ENCODE peak calls at places on chromosomes 13 and 19, in ten cellular contexts. W, I, R, O, Z, U, N, X, A and L are unnamed samples.
A peak's percentile ranks its signal among the peaks of the same experiment; 100 is the strongest.

GRCh38 chr13:99983401-99984133 is 2.0 kb downstream of the ZIC2 start:
- DNase-seq in W (no peak), I (no peak), R (no peak), O (no peak), Z (no peak), U (no peak), N (no peak), X (no peak), A (no peak), L (no peak)

GRCh38 chr13:99314640-99315176 is 7.5 kb upstream of the GPR183 start:
- DNase-seq in W (no peak), I (no peak), R (no peak), O (no peak), Z (peak; percentile 18), U (no peak), N (no peak), X (no peak), A (no peak), L (no peak)

GRCh38 chr19:20078696-20079095 is 896 bp downstream of the ZNF90 start:
- DNase-seq in W (no peak), I (no peak), R (peak; percentile 31), O (no peak), Z (no peak), U (peak; percentile 18), N (peak; percentile 39), X (no peak), A (no peak), L (peak; percentile 32)

GRCh38 chr13:60274664-60275063 is 110.9 kb upstream of the DIAPH3 start:
- DNase-seq in W (no peak), I (no peak), R (no peak), O (no peak), Z (no peak), U (no peak), N (no peak), X (no peak), A (no peak), L (no peak)

GRCh38 chr13:56198350-56198749 is 942.4 kb upstream of the PRR20A start:
- DNase-seq in W (no peak), I (no peak), R (no peak), O (no peak), Z (no peak), U (no peak), N (no peak), X (no peak), A (no peak), L (no peak)

GRCh38 chr19:307793-308420 is 16.7 kb upstream of the PLPP2 start:
- DNase-seq in W (no peak), I (no peak), R (no peak), O (no peak), Z (no peak), U (no peak), N (peak; percentile 11), X (no peak), A (no peak), L (no peak)

GRCh38 chr13:95301947-95302386 is 716 bp upstream of the ABCC4 start:
- DNase-seq in W (no peak), I (no peak), R (no peak), O (no peak), Z (peak; percentile 31), U (no peak), N (no peak), X (no peak), A (no peak), L (no peak)

GRCh38 chr19:13128583-13128982 is 10.5 kb downstream of the NACC1 start:
- DNase-seq in W (no peak), I (no peak), R (no peak), O (no peak), Z (no peak), U (no peak), N (no peak), X (no peak), A (no peak), L (no peak)

DNA sequence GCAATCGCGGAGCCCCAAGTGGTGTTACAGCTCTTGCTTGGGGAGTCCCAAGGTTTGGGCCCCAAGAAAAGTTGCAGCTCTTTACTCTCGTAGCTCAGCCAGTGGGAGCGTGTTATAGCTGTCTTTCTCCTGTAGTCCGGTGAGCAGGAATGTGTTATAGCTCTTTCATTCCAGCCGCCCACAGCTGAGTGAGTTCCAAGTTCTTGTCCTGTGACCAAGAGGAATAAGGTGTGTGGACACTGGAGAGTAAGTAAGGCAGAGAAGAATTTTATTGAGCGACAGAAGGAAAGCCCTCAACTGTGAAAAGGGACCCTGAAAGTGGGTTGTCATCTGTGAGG is 1226.8 kb downstream of the SLITRK1 start:
- DNase-seq in W (no peak), I (no peak), R (no peak), O (no peak), Z (no peak), U (no peak), N (no peak), X (no peak), A (no peak), L (no peak)
- TF ChIP-seq CTCF in W (no peak), I (no peak), R (no peak), O (no peak), Z (no peak), U (no peak), N (no peak), X (no peak), A (no peak), L (no peak)

GRCh38 chr13:101303512-101303911 is 112.8 kb downstream of the NALCN start:
- DNase-seq in W (no peak), I (no peak), R (no peak), O (no peak), Z (no peak), U (no peak), N (no peak), X (no peak), A (no peak), L (peak; percentile 45)

GRCh38 chr13:101297794-101298193 is 118.5 kb downstream of the NALCN start:
- DNase-seq in W (no peak), I (no peak), R (no peak), O (no peak), Z (no peak), U (no peak), N (no peak), X (no peak), A (no peak), L (no peak)

GRCh38 chr13:101298517-101298916 is 117.8 kb downstream of the NALCN start:
- DNase-seq in W (no peak), I (no peak), R (no peak), O (no peak), Z (no peak), U (no peak), N (no peak), X (no peak), A (no peak), L (no peak)

GRCh38 chr13:101300531-101300930 is 115.8 kb downstream of the NALCN start:
- DNase-seq in W (no peak), I (no peak), R (no peak), O (no peak), Z (no peak), U (no peak), N (no peak), X (no peak), A (no peak), L (no peak)

DNA sequence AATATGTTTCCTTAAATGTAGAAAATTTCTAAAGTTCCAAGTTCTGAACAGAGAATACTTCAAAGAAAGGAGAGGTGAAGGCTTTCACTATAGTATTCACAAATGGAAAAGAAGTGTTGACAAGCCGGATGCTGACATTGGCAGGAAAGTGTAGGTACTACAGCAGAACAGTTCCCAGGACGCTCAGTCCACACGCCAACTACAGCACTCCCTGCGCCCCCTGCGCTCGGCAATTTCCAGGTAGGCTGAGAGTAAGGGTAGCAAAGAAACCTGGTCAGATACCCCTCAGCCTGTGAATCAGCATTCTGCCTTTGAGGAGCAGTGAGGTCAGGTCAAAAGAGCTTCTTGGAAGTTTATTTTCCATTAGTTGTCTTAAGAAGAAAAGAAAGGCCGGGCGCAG is 115.3 kb downstream of the NALCN start:
- DNase-seq in W (no peak), I (no peak), R (no peak), O (no peak), Z (no peak), U (no peak), N (no peak), X (no peak), A (no peak), L (no peak)
- H3K4me3 ChIP-seq in W (peak overlapping the region; percentile 42), I (no peak overlapping the region), R (no peak overlapping the region), O (no peak overlapping the region), Z (no peak overlapping the region), U (no peak overlapping the region), N (no peak overlapping the region), X (no peak overlapping the region), A (no peak overlapping the region), L (no peak overlapping the region)

GRCh38 chr19:5567971-5568407 is 236 bp upstream of the TINCR start:
- DNase-seq in W (no peak), I (no peak), R (peak; percentile 49), O (no peak), Z (no peak), U (no peak), N (no peak), X (no peak), A (no peak), L (no peak)

GRCh38 chr19:5564930-5565329 is 2.8 kb downstream of the TINCR start:
- DNase-seq in W (no peak), I (no peak), R (no peak), O (no peak), Z (no peak), U (no peak), N (no peak), X (no peak), A (no peak), L (no peak)

GRCh38 chr19:5563941-5564612 is 3.7 kb downstream of the TINCR start:
- DNase-seq in W (no peak), I (no peak), R (no peak), O (no peak), Z (no peak), U (no peak), N (no peak), X (no peak), A (peak; percentile 74), L (no peak)

GRCh38 chr19:5571777-5572176 is 4.0 kb upstream of the TINCR start:
- DNase-seq in W (no peak), I (no peak), R (no peak), O (no peak), Z (no peak), U (no peak), N (no peak), X (no peak), A (no peak), L (no peak)

DNA sequence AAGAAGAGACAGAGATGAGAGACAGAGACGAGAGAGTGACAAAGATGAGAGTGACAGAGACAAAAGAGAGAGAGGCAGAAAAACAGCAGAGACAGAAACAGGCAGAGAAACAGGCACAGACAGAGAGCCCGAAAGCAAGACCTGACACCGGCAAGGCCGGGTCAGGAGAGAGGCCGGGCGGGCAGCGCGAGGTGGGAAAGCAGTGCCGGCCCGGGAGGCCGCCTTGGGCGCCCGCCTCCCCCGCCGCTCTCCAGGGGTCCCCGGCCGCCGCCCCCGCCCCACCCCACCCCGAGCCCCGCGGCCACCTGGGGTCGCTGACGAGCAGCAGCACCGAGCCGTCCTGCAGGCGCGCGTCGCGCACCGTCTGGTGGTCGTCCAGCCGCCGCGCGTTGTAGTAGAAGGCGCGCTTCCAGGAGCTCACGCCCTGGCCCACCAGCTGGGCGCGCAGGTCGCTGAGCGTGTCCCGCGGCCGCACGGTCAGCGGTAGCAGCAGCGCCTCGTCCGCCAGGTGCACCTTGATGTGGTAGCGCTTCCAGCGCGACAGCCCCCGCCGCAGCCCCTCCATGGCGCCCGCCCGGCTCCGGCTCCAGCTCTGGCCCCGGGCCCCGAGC is at the start of gene TINCR:
- DNase-seq in W (no peak), I (no peak), R (no peak), O (no peak), Z (no peak), U (no peak), N (no peak), X (no peak), A (no peak), L (no peak)
- TF ChIP-seq CTCF in W (no peak), I (no peak), R (no peak), O (no peak), Z (no peak), U (no peak), N (no peak), X (no peak), A (no peak), L (no peak)

GRCh38 chr13:51585696-51586095 is 1.4 kb downstream of the WDFY2 start:
- DNase-seq in W (no peak), I (no peak), R (no peak), O (no peak), Z (no peak), U (no peak), N (no peak), X (peak; percentile 34), A (no peak), L (no peak)

GRCh38 chr13:51589793-51590192 is 5.5 kb downstream of the WDFY2 start:
- DNase-seq in W (no peak), I (no peak), R (no peak), O (no peak), Z (no peak), U (no peak), N (no peak), X (no peak), A (no peak), L (no peak)

GRCh38 chr13:51585234-51585672 is 991 bp downstream of the WDFY2 start:
- DNase-seq in W (no peak), I (no peak), R (no peak), O (no peak), Z (no peak), U (no peak), N (no peak), X (peak; percentile 18), A (no peak), L (no peak)

GRCh38 chr13:51588406-51588949 is 4.2 kb downstream of the WDFY2 start:
- DNase-seq in W (no peak), I (no peak), R (no peak), O (no peak), Z (no peak), U (no peak), N (no peak), X (no peak), A (no peak), L (no peak)

DNA sequence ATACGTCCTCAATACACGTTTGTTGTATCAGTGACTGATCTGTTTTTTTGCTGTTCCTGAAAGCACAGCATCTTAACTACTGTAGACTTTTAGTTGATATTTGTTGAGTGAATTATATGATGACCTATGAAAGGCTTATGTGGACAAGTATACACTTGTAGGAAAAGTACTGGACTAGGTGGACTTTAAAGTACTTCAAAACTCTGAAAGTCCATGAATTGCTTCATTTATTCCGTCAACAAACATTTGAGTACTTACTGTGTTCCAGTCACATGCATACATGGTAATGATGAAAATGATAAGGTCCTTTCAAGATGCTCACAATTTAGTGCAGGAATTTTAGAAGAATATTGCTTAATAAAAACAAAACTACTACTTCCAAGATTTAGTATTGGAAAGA is 3.1 kb downstream of the WDFY2 start:
- DNase-seq in W (no peak), I (no peak), R (no peak), O (no peak), Z (no peak), U (no peak), N (no peak), X (no peak), A (no peak), L (no peak)
- H3K4me3 ChIP-seq in W (no peak overlapping the region), I (no peak overlapping the region), R (no peak overlapping the region), O (no peak overlapping the region), Z (no peak overlapping the region), U (no peak overlapping the region), N (no peak overlapping the region), X (no peak overlapping the region), A (no peak overlapping the region), L (no peak overlapping the region)